ENCODE peak calls at places on chromosome 9, in ten cellular contexts. Z is foreskin keratinocyte; C is NCI-H2227 treated with DMSO at 0.1 percent for 48 hours; X is GM10248; I is HTR-8/SVneo; S is ecto neural progenitor cell; F is dermis microvascular lymphatic vessel endothelial cell; P is pancreas; W is amniotic epithelial cell; U is effector memory CD8-positive, alpha-beta T cell. V is an unnamed sample.

GRCh38 chr9:110626109-110626829 is 42.3 kb upstream of the MUSK start:
- DNase-seq in Z (no peak), C (no peak), X (no peak), I (no peak), S (no peak), F (peak; percentile 6), P (no peak), W (peak; percentile 96), U (no peak), V (peak; percentile 30)

GRCh38 chr9:91423785-91424402 is at the start of gene NFIL3:
- DNase-seq in Z (no peak), C (peak; percentile 54), X (peak; percentile 92), I (peak; percentile 59), S (peak; percentile 85), F (peak; percentile 87), P (peak; percentile 91), W (peak; percentile 70), U (peak; percentile 65), V (peak; percentile 83)

GRCh38 chr9:72579190-72579589 is 57.8 kb downstream of the TMC1 start:
- DNase-seq in Z (peak; percentile 51), C (no peak), X (no peak), I (peak; percentile 47), S (no peak), F (peak; percentile 49), P (peak; percentile 53), W (peak; percentile 46), U (no peak), V (no peak)

GRCh38 chr9:134964686-134965085 is 47.0 kb upstream of the FCN1 start:
- DNase-seq in Z (no peak), C (no peak), X (no peak), I (no peak), S (no peak), F (no peak), P (no peak), W (no peak), U (no peak), V (no peak)

GRCh38 chr9:72753261-72753893 is 199.5 kb downstream of the ALDH1A1 start:
- DNase-seq in Z (no peak), C (no peak), X (no peak), I (peak; percentile 1), S (no peak), F (peak; percentile 17), P (no peak), W (peak; percentile 50), U (no peak), V (no peak)

GRCh38 chr9:127904888-127905728 is 5.7 kb upstream of the ST6GALNAC6 start:
- DNase-seq in Z (no peak), C (no peak), X (peak; percentile 52), I (no peak), S (peak; percentile 44), F (peak; percentile 19), P (no peak), W (no peak), U (peak; percentile 59), V (peak; percentile 64)

GRCh38 chr9:73132034-73132776 is 19.5 kb upstream of the ANXA1 start:
- DNase-seq in Z (peak; percentile 91), C (no peak), X (peak; percentile 41), I (peak; percentile 40), S (peak; percentile 60), F (peak; percentile 92), P (peak; percentile 39), W (peak; percentile 82), U (peak; percentile 67), V (peak; percentile 39)

GRCh38 chr9:105890046-105890822 is 195.9 kb downstream of the TMEM38B start:
- DNase-seq in Z (no peak), C (no peak), X (no peak), I (no peak), S (no peak), F (no peak), P (no peak), W (no peak), U (no peak), V (no peak)

GRCh38 chr9:113828211-113828610 is 47.9 kb upstream of the ZNF618 start:
- DNase-seq in Z (no peak), C (no peak), X (no peak), I (no peak), S (no peak), F (peak; percentile 26), P (no peak), W (no peak), U (no peak), V (no peak)

GRCh38 chr9:79023134-79023577 is 548.6 kb upstream of the TLE4 start:
- DNase-seq in Z (peak; percentile 96), C (no peak), X (no peak), I (peak; percentile 48), S (no peak), F (peak; percentile 59), P (no peak), W (peak; percentile 89), U (no peak), V (no peak)

GRCh38 chr9:89052470-89053097 is 61.3 kb downstream of the S1PR3 start:
- DNase-seq in Z (no peak), C (no peak), X (no peak), I (no peak), S (no peak), F (no peak), P (no peak), W (peak; percentile 54), U (no peak), V (no peak)

GRCh38 chr9:121718063-121718462 is 66.6 kb downstream of the DAB2IP start:
- DNase-seq in Z (no peak), C (peak; percentile 56), X (no peak), I (no peak), S (no peak), F (no peak), P (no peak), W (peak; percentile 70), U (no peak), V (no peak)

GRCh38 chr9:79123419-79123818 is 448.3 kb upstream of the TLE4 start:
- DNase-seq in Z (no peak), C (no peak), X (no peak), I (no peak), S (no peak), F (peak; percentile 3), P (no peak), W (peak; percentile 49), U (no peak), V (no peak)

GRCh38 chr9:21682981-21683380 is 119.5 kb upstream of the MTAP start:
- DNase-seq in Z (peak; percentile 87), C (no peak), X (no peak), I (no peak), S (no peak), F (no peak), P (no peak), W (peak; percentile 56), U (no peak), V (no peak)

GRCh38 chr9:35912791-35913400 is 3.6 kb downstream of the SPAAR start:
- DNase-seq in Z (no peak), C (no peak), X (no peak), I (no peak), S (no peak), F (peak; percentile 18), P (no peak), W (no peak), U (no peak), V (no peak)

GRCh38 chr9:27572566-27572917 is 739 bp downstream of the C9orf72 start:
- DNase-seq in Z (no peak), C (peak; percentile 19), X (peak; percentile 46), I (peak; percentile 18), S (no peak), F (peak; percentile 38), P (no peak), W (peak; percentile 40), U (peak; percentile 52), V (no peak)

GRCh38 chr9:684950-685340 is 156.6 kb upstream of the DMRT1 start:
- DNase-seq in Z (peak; percentile 83), C (no peak), X (no peak), I (no peak), S (no peak), F (peak; percentile 85), P (no peak), W (peak; percentile 71), U (no peak), V (no peak)

GRCh38 chr9:96459268-96460007 is 9.5 kb downstream of the HABP4 start:
- DNase-seq in Z (no peak), C (no peak), X (no peak), I (no peak), S (no peak), F (no peak), P (no peak), W (no peak), U (no peak), V (no peak)

GRCh38 chr9:134066923-134067851 is 639 bp downstream of the BRD3 start:
- DNase-seq in Z (no peak), C (no peak), X (no peak), I (no peak), S (peak; percentile 67), F (peak; percentile 60), P (peak; percentile 55), W (peak; percentile 27), U (peak; percentile 39), V (peak; percentile 56)

GRCh38 chr9:135341612-135342169 is 137.9 kb upstream of the PPP1R26 start:
- DNase-seq in Z (no peak), C (no peak), X (no peak), I (no peak), S (no peak), F (no peak), P (no peak), W (no peak), U (no peak), V (no peak)

GRCh38 chr9:86093788-86094555 is 5.4 kb downstream of the GOLM1 start:
- DNase-seq in Z (no peak), C (no peak), X (no peak), I (no peak), S (no peak), F (peak; percentile 46), P (peak; percentile 71), W (no peak), U (no peak), V (no peak)

GRCh38 chr9:108182950-108183381 is 672.8 kb downstream of the ACTL7B start:
- DNase-seq in Z (peak; percentile 11), C (no peak), X (peak; percentile 41), I (no peak), S (no peak), F (peak; percentile 84), P (no peak), W (no peak), U (no peak), V (peak; percentile 48)

GRCh38 chr9:134301387-134302129 is 24.7 kb upstream of the RXRA start:
- DNase-seq in Z (no peak), C (no peak), X (no peak), I (no peak), S (no peak), F (peak; percentile 12), P (peak; percentile 34), W (no peak), U (peak; percentile 65), V (peak; percentile 40)

GRCh38 chr9:394347-395052 is 179.8 kb downstream of the DOCK8 start:
- DNase-seq in Z (no peak), C (no peak), X (no peak), I (no peak), S (no peak), F (no peak), P (no peak), W (no peak), U (no peak), V (no peak)

GRCh38 chr9:78559449-78559885 is 262.5 kb downstream of the PSAT1 start:
- DNase-seq in Z (no peak), C (no peak), X (no peak), I (peak; percentile 12), S (no peak), F (no peak), P (no peak), W (peak; percentile 91), U (no peak), V (no peak)

GRCh38 chr9:89797255-89797654 is 192.4 kb downstream of the GADD45G start:
- DNase-seq in Z (no peak), C (no peak), X (no peak), I (no peak), S (no peak), F (no peak), P (no peak), W (no peak), U (no peak), V (no peak)

GRCh38 chr9:92657296-92658094 is 12.4 kb downstream of the IPPK start:
- DNase-seq in Z (no peak), C (no peak), X (no peak), I (no peak), S (no peak), F (no peak), P (no peak), W (no peak), U (no peak), V (no peak)

GRCh38 chr9:111731916-111732315 is 62.8 kb downstream of the SHOC1 start:
- DNase-seq in Z (peak; percentile 71), C (no peak), X (no peak), I (no peak), S (no peak), F (no peak), P (no peak), W (peak; percentile 77), U (no peak), V (no peak)

V was measured in GM06990.